ENCODE peak calls at places on chromosomes 4 and X, in seven cellular contexts. One of them, this sample, is unnamed.

GRCh38 chr4:100100985-100101384 is 89.3 kb downstream of the DDIT4L start:
- DNase-seq in fibroblast of the aortic adventitia: no peak
- DNase-seq in mucosa of descending colon: no peak
- DNase-seq in PC-3: no peak
- DNase-seq in osteocyte: no peak
- DNase-seq in GM10248: no peak
- DNase-seq in PC-9: no peak
- DNase-seq in this sample: no peak

GRCh38 chr4:99868126-99868596 is 26.1 kb downstream of the LAMTOR3 start:
- DNase-seq in GM10248: no peak
- DNase-seq in mucosa of descending colon: no peak
- DNase-seq in PC-3: no peak
- DNase-seq in osteocyte: no peak
- DNase-seq in fibroblast of the aortic adventitia: peak; percentile 88
- DNase-seq in PC-9: no peak
- DNase-seq in this sample: no peak

GRCh38 chrX:14616876-14617275 is 87.5 kb downstream of the GLRA2 start:
- DNase-seq in mucosa of descending colon: no peak
- DNase-seq in osteocyte: no peak
- DNase-seq in GM10248: no peak
- DNase-seq in PC-9: no peak
- DNase-seq in PC-3: no peak
- DNase-seq in fibroblast of the aortic adventitia: peak; percentile 43
- DNase-seq in this sample: no peak

GRCh38 chrX:1465261-1466231 is 12.8 kb upstream of the ASMTL start:
- DNase-seq in fibroblast of the aortic adventitia: no peak
- DNase-seq in osteocyte: peak; percentile 86
- DNase-seq in GM10248: no peak
- DNase-seq in PC-3: no peak
- DNase-seq in PC-9: no peak
- DNase-seq in mucosa of descending colon: peak; percentile 51
- DNase-seq in this sample: no peak

GRCh38 chr4:89055157-89056080 is 1.6 kb downstream of the FAM13A start:
- DNase-seq in GM10248: no peak
- DNase-seq in mucosa of descending colon: no peak
- DNase-seq in fibroblast of the aortic adventitia: no peak
- DNase-seq in PC-3: peak; percentile 24
- DNase-seq in PC-9: no peak
- DNase-seq in osteocyte: no peak
- DNase-seq in this sample: peak; percentile 15

GRCh38 chrX:15838017-15838416 is 16.6 kb downstream of the AP1S2 start:
- DNase-seq in fibroblast of the aortic adventitia: no peak
- DNase-seq in GM10248: no peak
- DNase-seq in osteocyte: no peak
- DNase-seq in mucosa of descending colon: no peak
- DNase-seq in PC-9: no peak
- DNase-seq in PC-3: peak; percentile 10
- DNase-seq in this sample: peak; percentile 3

GRCh38 chr4:107863850-107864371 is 39.2 kb downstream of the SGMS2 start:
- DNase-seq in GM10248: no peak
- DNase-seq in osteocyte: no peak
- DNase-seq in mucosa of descending colon: peak; percentile 47
- DNase-seq in fibroblast of the aortic adventitia: peak; percentile 46
- DNase-seq in PC-3: peak; percentile 72
- DNase-seq in PC-9: peak; percentile 50
- DNase-seq in this sample: peak; percentile 84

GRCh38 chr4:173135241-173135847 is 33.3 kb upstream of the GALNT7 start:
- DNase-seq in fibroblast of the aortic adventitia: peak; percentile 37
- DNase-seq in PC-3: no peak
- DNase-seq in PC-9: no peak
- DNase-seq in mucosa of descending colon: no peak
- DNase-seq in GM10248: no peak
- DNase-seq in osteocyte: no peak
- DNase-seq in this sample: peak; percentile 47

GRCh38 chr4:174284181-174284886 is 623 bp downstream of the CEP44 start:
- DNase-seq in osteocyte: no peak
- DNase-seq in PC-3: peak; percentile 61
- DNase-seq in PC-9: no peak
- DNase-seq in mucosa of descending colon: no peak
- DNase-seq in fibroblast of the aortic adventitia: peak; percentile 64
- DNase-seq in GM10248: no peak
- DNase-seq in this sample: peak; percentile 79

GRCh38 chr4:159764343-159764952 is 661.6 kb downstream of the RAPGEF2 start:
- DNase-seq in osteocyte: no peak
- DNase-seq in fibroblast of the aortic adventitia: peak; percentile 22
- DNase-seq in mucosa of descending colon: no peak
- DNase-seq in GM10248: peak; percentile 28
- DNase-seq in PC-9: peak; percentile 11
- DNase-seq in PC-3: peak; percentile 64
- DNase-seq in this sample: peak; percentile 74

GRCh38 chrX:77415161-77415560 is 32.0 kb upstream of the FGF16 start:
- DNase-seq in osteocyte: no peak
- DNase-seq in PC-3: peak; percentile 44
- DNase-seq in GM10248: no peak
- DNase-seq in mucosa of descending colon: no peak
- DNase-seq in fibroblast of the aortic adventitia: peak; percentile 82
- DNase-seq in PC-9: no peak
- DNase-seq in this sample: no peak

GRCh38 chr4:8730681-8731080 is 138.1 kb downstream of the CPZ start:
- DNase-seq in fibroblast of the aortic adventitia: no peak
- DNase-seq in PC-3: no peak
- DNase-seq in PC-9: no peak
- DNase-seq in osteocyte: no peak
- DNase-seq in mucosa of descending colon: no peak
- DNase-seq in GM10248: no peak
- DNase-seq in this sample: no peak

GRCh38 chr4:153137168-153137567 is 67.1 kb upstream of the TRIM2 start:
- DNase-seq in fibroblast of the aortic adventitia: peak; percentile 95
- DNase-seq in osteocyte: no peak
- DNase-seq in GM10248: no peak
- DNase-seq in PC-3: peak; percentile 73
- DNase-seq in mucosa of descending colon: no peak
- DNase-seq in PC-9: peak; percentile 47
- DNase-seq in this sample: peak; percentile 93

GRCh38 chrX:134287356-134287755 is 50.4 kb downstream of the CCDC160 start:
- DNase-seq in mucosa of descending colon: no peak
- DNase-seq in PC-9: no peak
- DNase-seq in PC-3: no peak
- DNase-seq in GM10248: no peak
- DNase-seq in osteocyte: no peak
- DNase-seq in fibroblast of the aortic adventitia: no peak
- DNase-seq in this sample: no peak

GRCh38 chr4:102612824-102613366 is 111.7 kb downstream of the NFKB1 start:
- DNase-seq in GM10248: no peak
- DNase-seq in PC-9: no peak
- DNase-seq in osteocyte: no peak
- DNase-seq in PC-3: peak; percentile 56
- DNase-seq in mucosa of descending colon: no peak
- DNase-seq in fibroblast of the aortic adventitia: no peak
- DNase-seq in this sample: peak; percentile 27

GRCh38 chr4:180099962-180100361 is 2143.2 kb upstream of the TENM3 start:
- DNase-seq in fibroblast of the aortic adventitia: no peak
- DNase-seq in osteocyte: no peak
- DNase-seq in PC-3: no peak
- DNase-seq in PC-9: peak; percentile 7
- DNase-seq in mucosa of descending colon: no peak
- DNase-seq in GM10248: no peak
- DNase-seq in this sample: no peak

GRCh38 chr4:121726642-121727268 is 30.0 kb upstream of the ANXA5 start:
- DNase-seq in PC-9: no peak
- DNase-seq in osteocyte: no peak
- DNase-seq in GM10248: peak; percentile 64
- DNase-seq in PC-3: peak; percentile 79
- DNase-seq in mucosa of descending colon: no peak
- DNase-seq in fibroblast of the aortic adventitia: peak; percentile 83
- DNase-seq in this sample: peak; percentile 74

GRCh38 chrX:37786666-37787337 is 6.9 kb downstream of the CYBB start:
- DNase-seq in PC-3: no peak
- DNase-seq in osteocyte: no peak
- DNase-seq in GM10248: no peak
- DNase-seq in mucosa of descending colon: no peak
- DNase-seq in PC-9: no peak
- DNase-seq in fibroblast of the aortic adventitia: no peak
- DNase-seq in this sample: no peak

GRCh38 chrX:151830911-151831310 is 81.8 kb upstream of the MAGEA4 start:
- DNase-seq in GM10248: no peak
- DNase-seq in PC-9: no peak
- DNase-seq in fibroblast of the aortic adventitia: peak; percentile 1
- DNase-seq in osteocyte: peak; percentile 38
- DNase-seq in mucosa of descending colon: no peak
- DNase-seq in PC-3: no peak
- DNase-seq in this sample: no peak

GRCh38 chr4:13647012-13647411 is 19.5 kb upstream of the BOD1L1 start:
- DNase-seq in mucosa of descending colon: no peak
- DNase-seq in osteocyte: no peak
- DNase-seq in PC-3: no peak
- DNase-seq in GM10248: no peak
- DNase-seq in PC-9: no peak
- DNase-seq in fibroblast of the aortic adventitia: no peak
- DNase-seq in this sample: no peak

GRCh38 chrX:12974797-12975669 is at the start of gene TMSB4X:
- DNase-seq in GM10248: peak; percentile 63
- DNase-seq in fibroblast of the aortic adventitia: peak; percentile 83
- DNase-seq in osteocyte: peak; percentile 95
- DNase-seq in PC-9: peak; percentile 85
- DNase-seq in mucosa of descending colon: peak; percentile 95
- DNase-seq in PC-3: peak; percentile 81
- DNase-seq in this sample: peak; percentile 75

GRCh38 chr4:73311428-73311827 is 52.8 kb upstream of the ANKRD17 start:
- DNase-seq in PC-3: peak; percentile 84
- DNase-seq in osteocyte: no peak
- DNase-seq in fibroblast of the aortic adventitia: peak; percentile 64
- DNase-seq in GM10248: no peak
- DNase-seq in mucosa of descending colon: no peak
- DNase-seq in PC-9: no peak
- DNase-seq in this sample: peak; percentile 26
- TF ChIP-seq CTCF in PC-3: peak; percentile 81
- TF ChIP-seq CTCF in osteocyte: peak; percentile 60
- TF ChIP-seq CTCF in fibroblast of the aortic adventitia: peak; percentile 25
- TF ChIP-seq CTCF in GM10248: no peak
- TF ChIP-seq CTCF in mucosa of descending colon: no peak
- TF ChIP-seq CTCF in PC-9: peak; percentile 54
- TF ChIP-seq CTCF in this sample: peak; percentile 31

DNA sequence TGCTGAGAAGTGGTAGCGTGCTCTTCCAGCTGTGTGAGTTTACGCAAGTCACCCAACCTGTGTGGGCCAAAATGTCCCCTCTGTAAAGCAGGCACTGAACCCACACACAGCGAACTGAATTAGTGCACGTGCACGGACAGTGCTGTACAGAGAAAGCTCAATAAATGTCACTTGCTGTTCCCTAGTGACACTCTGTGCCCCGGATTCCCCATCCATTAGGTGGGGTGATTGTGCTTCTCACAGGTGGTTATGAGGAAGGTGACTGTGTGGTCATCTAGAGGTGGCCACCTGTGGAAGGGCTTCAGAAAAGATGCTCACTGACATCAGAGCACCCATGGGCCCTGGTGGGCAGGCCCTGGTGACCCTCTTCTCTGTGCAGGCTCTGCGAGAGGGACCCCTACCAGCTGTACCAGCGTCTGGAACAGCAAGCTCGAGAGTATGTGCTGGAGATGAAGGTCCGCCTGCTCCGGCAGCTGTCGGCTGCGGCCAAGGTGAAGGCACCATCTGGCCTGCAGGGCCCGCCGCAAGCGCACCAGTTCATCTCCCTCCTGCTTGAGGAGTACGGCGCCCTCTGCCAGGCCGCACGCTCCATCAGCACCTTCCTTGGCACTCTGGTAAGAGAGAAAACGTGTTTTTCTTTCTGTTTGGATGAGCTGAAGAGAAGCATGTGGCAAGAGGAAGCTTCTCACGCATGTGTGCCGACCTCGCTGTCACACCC is 94.3 kb downstream of the FAM193A start:
- DNase-seq in mucosa of descending colon: no peak
- DNase-seq in fibroblast of the aortic adventitia: no peak
- DNase-seq in PC-3: no peak
- DNase-seq in GM10248: no peak
- DNase-seq in osteocyte: no peak
- DNase-seq in PC-9: no peak
- DNase-seq in this sample: no peak
- TF ChIP-seq CTCF in mucosa of descending colon: no peak
- TF ChIP-seq CTCF in fibroblast of the aortic adventitia: no peak
- TF ChIP-seq CTCF in PC-3: no peak
- TF ChIP-seq CTCF in GM10248: no peak
- TF ChIP-seq CTCF in osteocyte: no peak
- TF ChIP-seq CTCF in PC-9: no peak
- TF ChIP-seq CTCF in this sample: no peak

GRCh38 chr4:186781032-186781917 is 57.6 kb upstream of the FAT1 start:
- DNase-seq in GM10248: no peak
- DNase-seq in mucosa of descending colon: no peak
- DNase-seq in PC-9: no peak
- DNase-seq in osteocyte: no peak
- DNase-seq in fibroblast of the aortic adventitia: no peak
- DNase-seq in PC-3: peak; percentile 77
- DNase-seq in this sample: peak; percentile 62

GRCh38 chr4:186780291-186781031 is 56.8 kb upstream of the FAT1 start:
- DNase-seq in PC-9: no peak
- DNase-seq in osteocyte: no peak
- DNase-seq in GM10248: no peak
- DNase-seq in PC-3: peak; percentile 24
- DNase-seq in mucosa of descending colon: no peak
- DNase-seq in fibroblast of the aortic adventitia: no peak
- DNase-seq in this sample: no peak

GRCh38 chr4:186782302-186782701 is 58.6 kb upstream of the FAT1 start:
- DNase-seq in PC-9: no peak
- DNase-seq in fibroblast of the aortic adventitia: no peak
- DNase-seq in GM10248: no peak
- DNase-seq in mucosa of descending colon: no peak
- DNase-seq in PC-3: no peak
- DNase-seq in osteocyte: no peak
- DNase-seq in this sample: no peak

GRCh38 chr4:186775867-186776266 is 52.2 kb upstream of the FAT1 start:
- DNase-seq in osteocyte: no peak
- DNase-seq in PC-3: no peak
- DNase-seq in GM10248: no peak
- DNase-seq in mucosa of descending colon: no peak
- DNase-seq in PC-9: no peak
- DNase-seq in fibroblast of the aortic adventitia: no peak
- DNase-seq in this sample: no peak

GRCh38 chr4:186778134-186778533 is 54.5 kb upstream of the FAT1 start:
- DNase-seq in fibroblast of the aortic adventitia: no peak
- DNase-seq in osteocyte: no peak
- DNase-seq in GM10248: no peak
- DNase-seq in mucosa of descending colon: no peak
- DNase-seq in PC-3: no peak
- DNase-seq in PC-9: no peak
- DNase-seq in this sample: no peak
- TF ChIP-seq CTCF in fibroblast of the aortic adventitia: no peak
- TF ChIP-seq CTCF in osteocyte: no peak
- TF ChIP-seq CTCF in GM10248: no peak
- TF ChIP-seq CTCF in mucosa of descending colon: no peak
- TF ChIP-seq CTCF in PC-3: no peak
- TF ChIP-seq CTCF in PC-9: no peak
- TF ChIP-seq CTCF in this sample: no peak

DNA sequence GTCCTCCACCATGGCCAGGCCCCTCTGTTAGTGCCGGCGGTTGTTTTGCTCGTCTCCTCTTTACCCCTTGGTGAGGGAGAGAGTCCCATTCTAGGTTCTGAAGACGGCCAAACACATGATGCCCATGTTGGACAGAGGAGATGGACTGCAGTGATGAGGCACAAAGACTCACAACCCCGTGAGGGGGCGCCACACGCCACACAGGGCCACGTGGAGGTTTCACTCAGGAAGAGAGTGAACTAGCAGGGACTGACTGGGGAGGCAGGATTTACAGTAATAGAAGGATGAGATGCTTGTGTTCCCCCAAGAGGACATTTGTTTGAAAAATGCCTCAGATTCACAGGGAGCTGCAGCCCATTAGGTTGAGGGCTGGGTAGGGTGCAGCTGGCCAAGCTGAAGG is 655.3 kb upstream of the FRG1 start:
- DNase-seq in PC-3: no peak
- DNase-seq in mucosa of descending colon: no peak
- DNase-seq in GM10248: no peak
- DNase-seq in fibroblast of the aortic adventitia: no peak
- DNase-seq in PC-9: no peak
- DNase-seq in osteocyte: no peak
- DNase-seq in this sample: no peak
- TF ChIP-seq CTCF in PC-3: no peak
- TF ChIP-seq CTCF in mucosa of descending colon: no peak
- TF ChIP-seq CTCF in GM10248: no peak
- TF ChIP-seq CTCF in fibroblast of the aortic adventitia: no peak
- TF ChIP-seq CTCF in PC-9: no peak
- TF ChIP-seq CTCF in osteocyte: no peak
- TF ChIP-seq CTCF in this sample: no peak

This sample was measured in MCF 10A.